ENCODE peak calls at places on chromosomes 12 and 14, in six cellular contexts. K, T, M, C, L and Y are unnamed samples. For H3K9me3 and H3K36me3, the result is how much of the 10 kb centered on the place peaks cover.

GRCh38 chr12:2185751-2186341 is 133.1 kb downstream of the CACNA1C start:
- DNase-seq in M (no peak), K (no peak), C (no peak), L (no peak), T (no peak), Y (no peak)

GRCh38 chr12:103530352-103530751 is 34.6 kb upstream of the C12orf42 start:
- DNase-seq in T (no peak), C (no peak), L (no peak), M (no peak), K (no peak), Y (no peak)

GRCh38 chr14:89352976-89353817 is 63.8 kb downstream of the FOXN3 start:
- DNase-seq in M (no peak), L (no peak), T (no peak), K (no peak), C (no peak), Y (no peak)

GRCh38 chr14:92472860-92473259 is 40.7 kb upstream of the RIN3 start:
- DNase-seq in K (no peak), T (peak), L (no peak), M (no peak), C (no peak), Y (no peak)

GRCh38 chr12:51752490-51752889 is 96.0 kb downstream of the FIGNL2 start:
- DNase-seq in C (no peak), K (no peak), T (peak), M (peak), L (no peak), Y (peak)

GRCh38 chr14:75299064-75299463 is 20.4 kb downstream of the FOS start:
- DNase-seq in L (no peak), T (peak), M (peak), C (no peak), K (no peak), Y (no peak)

GRCh38 chr12:63098851-63099250 is 52.1 kb downstream of the AVPR1A start:
- DNase-seq in M (no peak), T (no peak), L (no peak), C (no peak), K (no peak), Y (no peak)

GRCh38 chr14:65267856-65268255 is 144.7 kb upstream of the FUT8 start:
- DNase-seq in M (no peak), T (no peak), L (no peak), C (no peak), K (no peak), Y (no peak)

GRCh38 chr12:24066865-24067264 is 117.4 kb upstream of the SOX5 start:
- DNase-seq in M (peak), L (no peak), C (no peak), K (no peak), T (peak), Y (peak)

GRCh38 chr12:116582610-116583009 is 23.4 kb downstream of the MAP1LC3B2 start:
- DNase-seq in T (no peak), L (no peak), M (no peak), C (no peak), K (no peak), Y (no peak)

GRCh38 chr12:62288328-62288727 is 28.1 kb downstream of the USP15 start:
- DNase-seq in L (no peak), K (no peak), T (no peak), C (no peak), M (no peak), Y (no peak)

GRCh38 chr12:120101182-120101581 is 15.4 kb downstream of the RAB35 start:
- DNase-seq in K (no peak), L (no peak), M (no peak), C (no peak), T (no peak), Y (no peak)

GRCh38 chr14:105155681-105156413 is 12.7 kb downstream of the JAG2 start:
- DNase-seq in M (no peak), T (no peak), K (no peak), C (no peak), L (no peak), Y (no peak)

GRCh38 chr12:114879354-114879753 is 195.4 kb upstream of the TBX3 start:
- DNase-seq in K (no peak), C (no peak), T (no peak), M (no peak), L (no peak), Y (no peak)

GRCh38 chr12:11822071-11822818 is 172.8 kb downstream of the ETV6 start:
- DNase-seq in L (no peak), M (peak), K (peak), T (peak), C (no peak), Y (peak)

GRCh38 chr12:120640840-120641833 is 711 bp downstream of the CABP1 start:
- DNase-seq in M (peak), L (no peak), K (peak), C (peak), T (peak), Y (peak)

GRCh38 chr14:44352212-44352611 is 154.9 kb downstream of the FSCB start:
- DNase-seq in T (no peak), L (no peak), M (no peak), K (no peak), C (no peak), Y (no peak)

GRCh38 chr12:24814379-24815086 is 134.4 kb downstream of the BCAT1 start:
- DNase-seq in T (no peak), M (no peak), L (no peak), K (no peak), C (no peak), Y (no peak)

GRCh38 chr14:56262530-56262929 is 144.3 kb downstream of the PELI2 start:
- DNase-seq in L (no peak), C (no peak), M (no peak), K (no peak), T (peak), Y (no peak)

GRCh38 chr12:25447046-25447445 is 106.0 kb downstream of the LMNTD1 start:
- DNase-seq in T (no peak), K (no peak), M (no peak), C (no peak), L (no peak), Y (no peak)

GRCh38 chr12:84375472-84375871 is 537.1 kb downstream of the SLC6A15 start:
- DNase-seq in K (no peak), L (no peak), M (peak), C (no peak), T (peak), Y (no peak)

GRCh38 chr14:104091927-104092771 is 6.6 kb downstream of the ASPG start:
- DNase-seq in K (no peak), L (no peak), M (no peak), C (no peak), T (no peak), Y (no peak)

GRCh38 chr12:54840293-54840692 is 14.0 kb upstream of the MUCL1 start:
- DNase-seq in K (no peak), C (no peak), M (no peak), T (no peak), L (no peak), Y (no peak)

GRCh38 chr14:105271224-105271890 is 23.0 kb downstream of the BTBD6 start:
- DNase-seq in K (no peak), T (no peak), L (no peak), C (no peak), M (no peak), Y (no peak)

GRCh38 chr12:9741726-9742125 is 8.8 kb upstream of the CLECL1 start:
- DNase-seq in C (no peak), M (no peak), L (no peak), K (peak), T (no peak), Y (no peak)

GRCh38 chr14:64193821-64194220 is 100.3 kb downstream of the ESR2 start:
- DNase-seq in C (no peak), K (no peak), M (no peak), T (no peak), L (no peak), Y (no peak)

GRCh38 chr14:102418169-102418852 is 55.6 kb downstream of the TECPR2 start:
- DNase-seq in K (no peak), T (no peak), M (no peak), C (no peak), L (no peak), Y (no peak)

GRCh38 chr14:95981939-95982338 is 57.2 kb upstream of the C14orf132 start:
- DNase-seq in K (no peak), T (no peak), M (no peak), L (no peak), C (no peak), Y (no peak)

GRCh38 chr12:108768591-108769500 is 37.5 kb upstream of the CORO1C start:
- DNase-seq in T (no peak), M (no peak), L (peak), C (no peak), K (no peak), Y (no peak)

GRCh38 chr12:6724409-6724797 is 557 bp downstream of the COPS7A start:
- DNase-seq in C (peak), T (peak), M (no peak), L (no peak), K (no peak), Y (peak)

GRCh38 chr12:13002301-13003097 is 2.4 kb upstream of the HEBP1 start:
- DNase-seq in C (no peak), K (no peak), T (peak), M (peak), L (no peak), Y (no peak)

GRCh38 chr12:13001725-13002040 is 1.6 kb upstream of the HEBP1 start:
- DNase-seq in C (no peak), T (no peak), M (no peak), L (no peak), K (no peak), Y (no peak)

GRCh38 chr12:13000616-13000934 is 510 bp upstream of the HEBP1 start:
- DNase-seq in L (peak), T (peak), C (no peak), K (no peak), M (no peak), Y (no peak)

GRCh38 chr12:12999959-13000615 is at the start of gene HEBP1:
- DNase-seq in C (peak), L (peak), T (peak), M (peak), K (peak), Y (peak)

DNA sequence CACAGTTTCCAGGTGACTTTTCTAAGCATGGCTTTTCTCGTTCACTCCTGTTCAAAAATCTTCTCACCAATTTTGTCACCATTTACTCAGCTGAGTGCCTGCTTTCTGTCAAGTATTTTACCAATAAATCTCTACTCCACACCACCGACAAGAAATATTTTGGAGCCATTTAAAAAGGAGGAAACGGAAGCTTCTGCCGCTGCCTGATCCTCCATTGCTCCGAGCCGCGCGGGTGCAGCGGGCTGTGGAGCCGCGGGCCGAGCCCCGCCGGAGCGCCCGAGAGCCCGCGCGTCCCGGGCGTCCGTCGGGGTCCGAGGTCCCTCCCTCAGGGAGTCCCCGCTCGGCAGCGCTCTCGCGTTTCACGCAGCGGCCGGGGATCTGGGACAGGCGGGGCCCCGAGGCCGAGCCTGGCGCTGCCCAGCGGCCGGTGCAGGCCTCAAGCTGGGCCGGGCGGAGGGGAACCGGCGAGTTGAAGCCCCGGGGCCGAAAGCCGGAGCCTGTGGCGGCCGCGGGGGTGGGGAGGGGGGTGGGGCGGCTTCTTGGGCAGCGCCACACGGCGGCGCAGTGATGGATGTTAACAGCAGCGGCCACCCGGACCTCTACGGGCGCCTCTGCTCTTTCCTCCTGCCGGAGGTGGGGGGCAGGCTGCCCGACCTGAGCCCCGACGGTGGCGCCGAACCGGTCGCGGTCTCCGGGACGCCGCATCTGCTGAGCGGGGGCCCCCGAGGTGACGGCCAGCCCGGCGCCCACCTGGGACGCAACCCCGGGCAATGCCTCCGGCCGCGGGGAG is 1.1 kb upstream of the HEBP1 start:
- DNase-seq in T (peak), K (no peak), C (peak), L (peak), M (peak), Y (peak)
- H3K9me3 ChIP-seq in T (under half), K (under half), C (under half), L (under half), M (under half), Y (under half)

DNA sequence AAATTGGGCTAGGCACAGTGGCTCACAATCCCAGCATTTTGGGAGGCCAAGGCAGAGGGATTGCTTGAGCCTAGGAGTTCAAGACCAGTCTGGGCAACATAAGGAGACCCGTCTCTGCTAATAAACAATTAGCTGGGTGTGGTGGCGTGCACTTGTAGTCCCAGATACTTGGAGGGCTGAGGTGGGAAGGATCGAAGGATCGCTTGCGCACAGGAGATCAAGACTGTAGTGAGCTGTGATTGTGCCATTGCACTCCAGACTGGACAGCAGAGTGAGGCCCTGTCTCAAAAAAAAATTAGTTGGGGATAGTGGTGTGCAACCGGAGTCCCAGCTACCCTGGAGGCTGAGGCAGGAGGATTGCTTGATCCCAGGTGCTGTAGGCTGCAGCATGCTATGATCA is 38.7 kb upstream of the BCL7A start:
- DNase-seq in C (no peak), T (no peak), L (no peak), K (no peak), M (no peak), Y (no peak)
- H3K4me3 ChIP-seq in C (no peak), T (no peak), L (no peak), K (no peak), M (no peak), Y (no peak)

DNA sequence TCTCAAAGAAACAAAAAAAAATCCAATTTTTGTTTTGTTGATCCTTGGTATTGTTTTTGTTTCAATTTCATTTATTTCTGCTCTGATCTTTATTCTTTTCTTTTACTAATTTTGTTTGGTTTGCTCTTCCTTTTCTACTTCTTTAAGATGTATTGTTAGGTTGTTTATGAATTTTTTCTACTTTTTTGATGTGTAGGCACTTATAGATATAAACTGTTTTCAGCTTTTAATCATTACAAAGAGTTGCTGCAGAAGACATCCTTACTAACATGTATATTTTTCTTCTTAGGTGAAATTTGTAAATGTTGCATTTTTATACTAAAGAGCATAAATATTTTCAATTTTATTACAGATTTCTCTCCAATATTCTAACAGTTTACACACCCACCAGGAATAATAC is 69.8 kb downstream of the KNTC1 start:
- DNase-seq in L (no peak), K (no peak), T (no peak), C (no peak), M (no peak), Y (no peak)
- H3K36me3 ChIP-seq in L (under half), K (under half), T (under half), C (under half), M (under half), Y (under half)

DNA sequence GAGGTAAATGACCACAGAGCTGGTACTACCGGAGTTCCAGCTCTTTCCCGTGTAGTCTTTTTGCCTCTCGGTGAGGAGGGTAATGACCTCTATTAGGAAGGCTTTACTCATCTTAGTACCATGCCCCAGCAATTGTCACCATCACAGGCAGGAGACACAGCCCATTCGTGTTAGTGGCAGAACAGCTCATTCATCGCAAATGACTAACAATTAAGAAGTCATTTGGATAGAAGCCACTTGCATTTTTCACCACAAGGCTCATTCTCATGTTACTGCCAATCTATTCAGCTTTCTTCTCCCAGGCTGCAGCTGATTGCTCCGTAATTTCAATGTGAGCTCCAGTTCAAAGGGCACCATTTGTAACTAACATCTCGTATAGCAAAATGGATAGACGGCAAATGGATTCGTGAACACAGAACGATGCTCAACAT is 718.8 kb upstream of the TMEM132C start:
- DNase-seq in L (no peak), M (peak), T (peak), C (no peak), K (no peak), Y (peak)
- H3K9me3 ChIP-seq in L (under half), M (under half), T (under half), C (under half), K (under half), Y (under half)

DNA sequence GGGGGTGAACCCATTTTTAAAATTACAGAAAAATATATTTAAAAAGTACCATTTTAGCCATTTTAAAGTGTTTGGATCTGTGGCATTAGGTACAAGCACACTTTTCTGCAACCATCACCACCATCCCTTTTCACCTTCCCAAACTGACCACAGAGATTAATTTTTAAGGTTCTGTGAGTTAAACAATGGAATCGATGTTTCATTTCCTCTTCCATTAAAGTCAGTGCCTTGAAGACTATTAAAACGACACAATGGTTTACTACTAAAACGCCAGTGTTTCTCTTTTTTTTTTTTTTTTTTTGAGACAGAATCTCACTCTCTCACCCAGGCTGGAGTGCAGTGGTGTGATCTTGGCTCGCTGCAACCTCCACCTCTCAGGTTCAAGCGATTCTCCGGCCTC is 78.1 kb upstream of the GPR68 start:
- DNase-seq in L (no peak), T (no peak), M (no peak), C (no peak), K (no peak), Y (no peak)
- H3K4me3 ChIP-seq in L (no peak), T (no peak), M (no peak), C (no peak), K (no peak), Y (no peak)

GRCh38 chr14:73221945-73222344 is 15.4 kb upstream of the PAPLN start:
- DNase-seq in K (no peak), L (no peak), M (peak), C (no peak), T (peak), Y (no peak)

GRCh38 chr14:73211251-73211650 is 26.1 kb upstream of the PAPLN start:
- DNase-seq in K (no peak), C (no peak), M (no peak), L (no peak), T (no peak), Y (no peak)

GRCh38 chr14:73216035-73216434 is 21.3 kb upstream of the PAPLN start:
- DNase-seq in T (no peak), C (no peak), L (no peak), M (no peak), K (no peak), Y (no peak)
- H3K36me3 ChIP-seq in T (under half), C (under half), L (under half), M (half or more), K (half or more), Y (under half)

GRCh38 chr14:19949218-19949617 is 18.5 kb downstream of the OR4K1 start:
- DNase-seq in M (no peak), C (no peak), T (no peak), K (no peak), L (no peak), Y (no peak)
- H3K9me3 ChIP-seq in M (under half), C (under half), T (under half), K (under half), L (under half), Y (under half)

GRCh38 chr14:99592933-99593753 is 10.9 kb downstream of the CCDC85C start:
- DNase-seq in L (no peak), C (no peak), M (no peak), K (no peak), T (no peak), Y (no peak)

GRCh38 chr14:99592394-99592793 is 11.6 kb downstream of the CCDC85C start:
- DNase-seq in M (no peak), C (no peak), T (no peak), L (no peak), K (no peak), Y (no peak)

GRCh38 chr14:99589651-99590530 is 14.1 kb downstream of the CCDC85C start:
- DNase-seq in C (no peak), L (no peak), M (no peak), T (no peak), K (no peak), Y (no peak)

GRCh38 chr14:99589031-99589441 is 15.0 kb downstream of the CCDC85C start:
- DNase-seq in T (no peak), M (peak), K (no peak), C (no peak), L (no peak), Y (no peak)

GRCh38 chr14:99590746-99591555 is 13.1 kb downstream of the CCDC85C start:
- DNase-seq in M (peak), L (no peak), C (no peak), T (peak), K (no peak), Y (peak)
- H3K4me3 ChIP-seq in M (no peak), L (no peak), C (no peak), T (no peak), K (no peak), Y (no peak)